ENCODE peak calls at places on chromosomes 7 and 10, in four cellular contexts. T is tibial nerve, Q is heart left ventricle, E is GM23338. V is an unnamed sample.
A peak's percentile ranks its signal among the peaks of the same experiment; 100 is the strongest.

GRCh38 chr10:79072041-79072441 is 3.3 kb downstream of the ZMIZ1 start:
- DNase-seq in Q (no peak), E (peak; percentile 33), T (no peak), V (no peak)

GRCh38 chr7:134992626-134993179 is 6.4 kb downstream of the AGBL3 start:
- DNase-seq in E (no peak), Q (no peak), T (no peak), V (no peak)

GRCh38 chr10:76176166-76176550 is 744.7 kb downstream of the LRMDA start:
- DNase-seq in Q (no peak), E (no peak), T (no peak), V (no peak)

GRCh38 chr7:101386558-101387199 is 24.0 kb downstream of the COL26A1 start:
- DNase-seq in T (peak; percentile 17), E (peak; percentile 79), Q (peak; percentile 19), V (no peak)

GRCh38 chr7:33157781-33158180 is 28.4 kb downstream of the BBS9 start:
- DNase-seq in Q (no peak), T (no peak), E (no peak), V (no peak)

GRCh38 chr10:114272696-114273095 is 33.6 kb downstream of the VWA2 start:
- DNase-seq in Q (no peak), E (no peak), T (no peak), V (no peak)

GRCh38 chr7:471191-471865 is 48.3 kb downstream of the PDGFA start:
- DNase-seq in T (no peak), Q (no peak), E (no peak), V (no peak)

GRCh38 chr7:4799508-4800268 is 24.3 kb downstream of the AP5Z1 start:
- DNase-seq in Q (peak; percentile 72), T (peak; percentile 48), E (no peak), V (no peak)

GRCh38 chr7:25622716-25623115 is 394.4 kb upstream of the NPVF start:
- DNase-seq in T (no peak), Q (no peak), E (no peak), V (no peak)

GRCh38 chr7:100568936-100569844 is 4.5 kb downstream of the SAP25 start:
- DNase-seq in Q (no peak), E (peak; percentile 96), T (peak; percentile 50), V (peak; percentile 19)

GRCh38 chr10:104306897-104307296 is 31.4 kb downstream of the ITPRIP start:
- DNase-seq in T (no peak), Q (no peak), E (peak; percentile 65), V (no peak)

GRCh38 chr7:132764762-132765161 is 188.5 kb upstream of the PLXNA4 start:
- DNase-seq in Q (no peak), E (no peak), T (no peak), V (no peak)

GRCh38 chr10:47381427-47382379 is 2.4 kb downstream of the ZNF488 start:
- DNase-seq in T (no peak), Q (no peak), E (no peak), V (no peak)

GRCh38 chr7:103048833-103049232 is 25.8 kb downstream of the FBXL13 start:
- DNase-seq in E (peak; percentile 79), T (no peak), Q (no peak), V (no peak)

GRCh38 chr10:88616250-88616977 is 29.9 kb downstream of the LIPJ start:
- DNase-seq in T (peak; percentile 12), Q (peak; percentile 36), E (no peak), V (no peak)

GRCh38 chr7:131733604-131734003 is 177.2 kb upstream of the PODXL start:
- DNase-seq in Q (no peak), E (no peak), T (no peak), V (no peak)

GRCh38 chr7:129857313-129857712 is 95.4 kb downstream of the UBE2H start:
- DNase-seq in T (no peak), Q (no peak), E (no peak), V (no peak)
- H3K4me1 ChIP-seq in T (peaks cover 38% of the 10 kb centered on the region), Q (peaks cover 59% of the 10 kb centered on the region), E (peaks cover 30% of the 10 kb centered on the region), V (peaks cover 5% of the 10 kb centered on the region)

DNA sequence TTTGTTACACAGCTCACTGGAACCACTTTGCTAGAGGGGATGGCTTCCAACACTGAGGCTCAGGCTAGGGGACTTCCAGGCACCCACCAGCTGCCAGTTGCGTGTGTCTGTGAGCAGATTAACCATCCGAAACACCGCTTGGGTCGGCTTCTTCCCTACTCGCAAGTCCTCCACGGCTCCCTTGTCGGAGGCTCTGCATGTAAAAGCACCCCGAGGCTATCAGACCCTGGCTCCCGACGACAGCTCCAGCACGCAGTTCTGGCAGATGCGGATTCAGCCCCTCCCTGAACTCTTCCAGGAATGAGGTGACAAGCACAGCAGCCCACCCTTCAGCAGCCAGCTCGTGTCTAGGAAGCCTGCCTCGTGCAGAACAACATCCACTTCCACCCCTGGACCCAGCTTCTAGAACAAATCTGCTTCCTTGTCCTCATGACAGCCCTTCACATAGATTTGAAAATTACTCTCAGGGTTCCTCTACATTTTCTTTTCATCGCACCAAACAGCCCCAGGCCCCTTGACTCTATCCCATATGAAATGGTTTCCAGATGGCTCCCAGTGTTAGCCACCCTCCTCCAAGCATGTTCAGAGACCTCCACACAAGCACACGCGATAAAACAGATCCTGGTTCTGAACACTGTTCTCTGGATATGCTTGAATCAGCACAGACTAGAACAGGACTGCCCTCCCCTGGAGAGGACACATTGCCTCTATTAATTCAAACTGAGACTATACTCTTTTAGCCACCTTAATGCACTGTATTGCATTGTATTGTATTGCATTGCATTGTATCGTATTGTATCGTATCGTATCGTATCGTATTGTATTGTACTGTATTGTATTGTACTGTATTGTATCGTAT is 44.6 kb downstream of the SLIT1 start:
- DNase-seq in Q (no peak), T (no peak), E (peak; percentile 60), V (no peak)
- H3K4me1 ChIP-seq in Q (no peaks in the 10 kb centered on the region), T (no peaks in the 10 kb centered on the region), E (peaks cover 15% of the 10 kb centered on the region), V (no peaks in the 10 kb centered on the region)

GRCh38 chr10:63066606-63067005 is 66.5 kb upstream of the NRBF2 start:
- DNase-seq in Q (no peak), T (no peak), E (no peak), V (no peak)
- H3K4me1 ChIP-seq in Q (no peaks in the 10 kb centered on the region), T (peaks cover 4% of the 10 kb centered on the region), E (peaks cover 4% of the 10 kb centered on the region), V (no peaks in the 10 kb centered on the region)

DNA sequence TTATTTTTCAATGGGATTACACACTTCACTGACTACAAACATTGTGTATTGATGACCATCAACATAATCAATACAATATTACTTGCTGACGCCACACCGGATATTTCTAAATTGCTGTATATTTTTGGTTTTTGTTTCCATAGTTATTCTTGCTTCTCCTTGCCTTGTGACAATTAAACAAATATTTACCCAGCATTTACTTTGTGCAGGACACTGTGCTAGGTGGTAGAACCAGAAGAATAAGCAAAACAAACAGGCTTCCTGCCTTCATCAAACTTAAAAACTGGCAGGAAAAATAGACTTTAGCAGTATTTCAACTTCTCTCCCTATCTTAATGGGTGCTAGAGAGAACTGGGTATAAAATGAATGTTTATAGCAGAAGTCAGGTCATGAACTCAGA is 50.6 kb downstream of the ZNF277 start:
- DNase-seq in Q (no peak), E (no peak), T (no peak), V (no peak)
- H3K4me1 ChIP-seq in Q (no peaks in the 10 kb centered on the region), E (peaks cover 56% of the 10 kb centered on the region), T (no peaks in the 10 kb centered on the region), V (no peaks in the 10 kb centered on the region)

V was measured in effector memory CD4-positive, alpha-beta T cell.